ENCODE peak calls at places on chromosomes 6 and 20, in four cellular contexts. One of them, this sample, is unnamed.

GRCh38 chr6:127146935-127147334 is 28.5 kb downstream of the RSPO3 start:
- DNase-seq in tibial artery: no peak
- DNase-seq in CD8-positive, alpha-beta memory T cell: no peak
- DNase-seq in bronchial epithelial cell: peak; percentile 69
- DNase-seq in this sample: no peak

GRCh38 chr6:26022166-26022510 is 59.5 kb downstream of the TRIM38 start:
- DNase-seq in tibial artery: peak; percentile 79
- DNase-seq in bronchial epithelial cell: peak; percentile 69
- DNase-seq in CD8-positive, alpha-beta memory T cell: no peak
- DNase-seq in this sample: no peak

GRCh38 chr6:119985952-119986736 is 636.6 kb upstream of the MAN1A1 start:
- DNase-seq in tibial artery: no peak
- DNase-seq in bronchial epithelial cell: peak; percentile 43
- DNase-seq in CD8-positive, alpha-beta memory T cell: no peak
- DNase-seq in this sample: no peak

GRCh38 chr6:112031956-112032355 is 21.9 kb upstream of the CCN6 start:
- DNase-seq in bronchial epithelial cell: no peak
- DNase-seq in tibial artery: no peak
- DNase-seq in CD8-positive, alpha-beta memory T cell: no peak
- DNase-seq in this sample: no peak

GRCh38 chr20:49104365-49104648 is 58.2 kb downstream of the CSE1L start:
- DNase-seq in CD8-positive, alpha-beta memory T cell: no peak
- DNase-seq in bronchial epithelial cell: no peak
- DNase-seq in tibial artery: no peak
- DNase-seq in this sample: no peak

GRCh38 chr6:141598487-141598886 is 534.2 kb upstream of the GJE1 start:
- DNase-seq in CD8-positive, alpha-beta memory T cell: no peak
- DNase-seq in tibial artery: no peak
- DNase-seq in bronchial epithelial cell: peak; percentile 52
- DNase-seq in this sample: no peak

GRCh38 chr6:170136541-170137175 is 154.2 kb downstream of the DLL1 start:
- DNase-seq in tibial artery: peak; percentile 59
- DNase-seq in CD8-positive, alpha-beta memory T cell: no peak
- DNase-seq in bronchial epithelial cell: no peak
- DNase-seq in this sample: no peak

GRCh38 chr6:21264288-21264818 is 329.2 kb upstream of the SOX4 start:
- DNase-seq in bronchial epithelial cell: no peak
- DNase-seq in tibial artery: no peak
- DNase-seq in CD8-positive, alpha-beta memory T cell: no peak
- DNase-seq in this sample: no peak

GRCh38 chr6:408599-409102 is 17.1 kb downstream of the IRF4 start:
- DNase-seq in CD8-positive, alpha-beta memory T cell: no peak
- DNase-seq in bronchial epithelial cell: peak; percentile 39
- DNase-seq in tibial artery: no peak
- DNase-seq in this sample: no peak

DNA sequence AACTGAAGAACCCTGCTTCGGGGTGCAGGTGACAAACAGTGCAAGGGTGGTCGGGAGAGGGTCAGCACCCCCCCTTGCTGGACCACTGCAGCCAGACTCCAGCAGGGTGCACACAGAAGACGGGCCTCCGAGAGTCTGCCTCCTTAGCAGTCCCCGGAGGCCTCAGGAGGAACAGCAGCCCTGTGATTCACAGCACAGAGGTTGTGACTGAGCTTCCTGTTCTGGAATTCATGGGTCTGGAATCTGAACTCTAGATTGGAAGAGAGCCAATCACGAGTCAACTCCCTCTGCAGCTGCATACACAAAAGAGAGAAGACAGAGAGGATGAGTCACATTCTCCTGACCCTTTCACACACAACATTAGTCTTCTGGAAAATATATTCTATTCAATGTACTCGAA is 249.0 kb upstream of the OPRM1 start:
- DNase-seq in CD8-positive, alpha-beta memory T cell: no peak
- DNase-seq in tibial artery: peak; percentile 60
- DNase-seq in bronchial epithelial cell: peak; percentile 76
- DNase-seq in this sample: no peak
- H3K4me3 ChIP-seq in CD8-positive, alpha-beta memory T cell: no peak overlapping the region
- H3K4me3 ChIP-seq in tibial artery: no peak overlapping the region
- H3K4me3 ChIP-seq in bronchial epithelial cell: no peak overlapping the region
- H3K4me3 ChIP-seq in this sample: no peak overlapping the region

DNA sequence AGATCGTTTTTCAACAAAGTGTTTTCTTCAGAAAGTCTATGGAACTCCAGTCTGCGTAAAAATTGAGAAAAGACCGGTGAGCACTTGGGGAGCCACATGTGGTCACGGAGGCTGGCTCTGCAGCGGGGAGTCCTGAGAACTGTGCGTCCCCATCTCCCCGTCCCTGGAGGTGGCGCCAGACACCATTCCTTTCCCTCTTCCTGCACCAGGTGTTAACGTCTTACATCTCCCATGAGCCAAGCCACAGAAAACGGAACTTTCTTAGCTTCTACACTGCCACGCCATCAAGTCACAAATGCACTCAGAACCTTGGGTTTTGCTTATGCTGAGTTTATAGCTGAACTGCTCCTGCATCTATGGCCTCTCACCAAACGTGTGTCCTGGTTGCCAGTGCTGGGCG is 62.6 kb downstream of the GINS1 start:
- DNase-seq in CD8-positive, alpha-beta memory T cell: no peak
- DNase-seq in bronchial epithelial cell: peak; percentile 51
- DNase-seq in tibial artery: no peak
- DNase-seq in this sample: no peak
- H3K4me3 ChIP-seq in CD8-positive, alpha-beta memory T cell: no peak overlapping the region
- H3K4me3 ChIP-seq in bronchial epithelial cell: no peak overlapping the region
- H3K4me3 ChIP-seq in tibial artery: no peak overlapping the region
- H3K4me3 ChIP-seq in this sample: no peak overlapping the region

GRCh38 chr20:54028276-54029011 is 42.0 kb downstream of the BCAS1 start:
- DNase-seq in bronchial epithelial cell: no peak
- DNase-seq in CD8-positive, alpha-beta memory T cell: no peak
- DNase-seq in tibial artery: no peak
- DNase-seq in this sample: no peak

GRCh38 chr20:54027704-54028103 is 42.7 kb downstream of the BCAS1 start:
- DNase-seq in CD8-positive, alpha-beta memory T cell: no peak
- DNase-seq in bronchial epithelial cell: no peak
- DNase-seq in tibial artery: no peak
- DNase-seq in this sample: no peak

GRCh38 chr20:54026300-54027064 is 43.9 kb downstream of the BCAS1 start:
- DNase-seq in bronchial epithelial cell: no peak
- DNase-seq in tibial artery: no peak
- DNase-seq in CD8-positive, alpha-beta memory T cell: no peak
- DNase-seq in this sample: no peak

GRCh38 chr20:54023406-54023805 is 47.0 kb downstream of the BCAS1 start:
- DNase-seq in CD8-positive, alpha-beta memory T cell: no peak
- DNase-seq in bronchial epithelial cell: no peak
- DNase-seq in tibial artery: no peak
- DNase-seq in this sample: no peak

DNA sequence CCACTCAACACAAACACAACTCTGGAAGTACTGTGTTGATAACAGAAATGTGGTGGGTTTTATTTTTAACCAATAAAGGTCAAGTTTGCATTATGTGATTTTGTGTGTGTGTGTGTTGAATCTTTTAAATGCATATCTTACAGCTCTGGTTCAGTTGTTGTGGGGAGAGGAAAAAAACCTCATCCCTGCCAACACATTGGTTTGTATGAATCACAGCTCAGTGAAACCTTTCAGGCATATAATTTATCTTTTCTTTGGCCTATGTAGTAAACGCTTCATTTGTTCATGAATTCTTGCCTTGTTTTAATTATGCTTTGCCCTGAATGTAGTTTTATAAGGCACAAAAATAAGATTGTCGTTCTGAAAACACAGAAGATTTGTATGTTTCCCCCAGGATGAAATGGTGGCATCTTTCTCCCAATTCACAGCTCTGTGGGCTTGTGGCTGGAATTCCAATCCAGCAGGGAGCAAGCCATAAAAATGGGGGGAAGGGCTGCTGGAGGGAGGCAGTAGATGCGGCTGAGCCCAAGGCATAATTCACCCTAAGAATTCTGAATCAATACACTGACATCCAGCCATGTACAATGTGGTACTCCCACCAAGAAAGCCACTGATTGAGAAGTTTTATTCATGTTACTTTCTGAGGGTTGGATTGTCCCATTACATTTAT is 45.1 kb downstream of the BCAS1 start:
- DNase-seq in tibial artery: no peak
- DNase-seq in bronchial epithelial cell: no peak
- DNase-seq in CD8-positive, alpha-beta memory T cell: no peak
- DNase-seq in this sample: no peak
- H3K4me3 ChIP-seq in tibial artery: no peak overlapping the region
- H3K4me3 ChIP-seq in bronchial epithelial cell: no peak overlapping the region
- H3K4me3 ChIP-seq in CD8-positive, alpha-beta memory T cell: no peak overlapping the region
- H3K4me3 ChIP-seq in this sample: no peak overlapping the region

GRCh38 chr20:16261733-16262277 is 311.4 kb downstream of the KIF16B start:
- DNase-seq in CD8-positive, alpha-beta memory T cell: no peak
- DNase-seq in tibial artery: no peak
- DNase-seq in bronchial epithelial cell: no peak
- DNase-seq in this sample: no peak

GRCh38 chr20:16267526-16267925 is 305.7 kb downstream of the KIF16B start:
- DNase-seq in tibial artery: no peak
- DNase-seq in bronchial epithelial cell: no peak
- DNase-seq in CD8-positive, alpha-beta memory T cell: no peak
- DNase-seq in this sample: no peak

GRCh38 chr20:16262594-16262993 is 310.7 kb downstream of the KIF16B start:
- DNase-seq in tibial artery: no peak
- DNase-seq in bronchial epithelial cell: no peak
- DNase-seq in CD8-positive, alpha-beta memory T cell: no peak
- DNase-seq in this sample: no peak

GRCh38 chr20:16263582-16263981 is 309.7 kb downstream of the KIF16B start:
- DNase-seq in tibial artery: no peak
- DNase-seq in CD8-positive, alpha-beta memory T cell: no peak
- DNase-seq in bronchial epithelial cell: no peak
- DNase-seq in this sample: no peak

GRCh38 chr20:16265334-16265733 is 307.9 kb downstream of the KIF16B start:
- DNase-seq in bronchial epithelial cell: no peak
- DNase-seq in CD8-positive, alpha-beta memory T cell: no peak
- DNase-seq in tibial artery: no peak
- DNase-seq in this sample: no peak
- H3K4me3 ChIP-seq in bronchial epithelial cell: no peak overlapping the region
- H3K4me3 ChIP-seq in CD8-positive, alpha-beta memory T cell: no peak overlapping the region
- H3K4me3 ChIP-seq in tibial artery: no peak overlapping the region
- H3K4me3 ChIP-seq in this sample: no peak overlapping the region

This sample was measured in thoracic aorta.